ENCODE peak calls at places on chromosomes 13 and 19, in ten cellular contexts. P is brain microvascular endothelial cell, D is NCI-H1092, Z is fibroblast of pulmonary artery, C is AG08395, F is coronary artery, J is midbrain, E is dorsolateral prefrontal cortex, V is posterior cingulate gyrus, M is NCI-H82. H is an unnamed sample.

GRCh38 chr13:43799191-43799590 is 12.4 kb upstream of the ENOX1 start:
- DNase-seq in P (no peak), D (no peak), Z (no peak), C (no peak), F (no peak), J (no peak), E (no peak), V (no peak), M (peak; percentile 59), H (no peak)

GRCh38 chr13:20610006-20610405 is 43.0 kb downstream of the IFT88 start:
- DNase-seq in P (peak; percentile 12), D (no peak), Z (no peak), C (no peak), F (no peak), J (no peak), E (no peak), V (no peak), M (no peak), H (no peak)

GRCh38 chr13:73059460-73060250 is 850 bp downstream of the KLF5 start:
- DNase-seq in P (no peak), D (peak; percentile 54), Z (no peak), C (peak; percentile 22), F (no peak), J (no peak), E (no peak), V (no peak), M (peak; percentile 78), H (peak; percentile 55)

GRCh38 chr19:49393871-49394270 is 5.8 kb downstream of the KASH5 start:
- DNase-seq in P (no peak), D (no peak), Z (no peak), C (no peak), F (no peak), J (no peak), E (no peak), V (no peak), M (peak; percentile 53), H (no peak)

GRCh38 chr19:41801682-41802317 is 5.4 kb downstream of the CEACAM3 start:
- DNase-seq in P (no peak), D (no peak), Z (no peak), C (no peak), F (no peak), J (peak; percentile 1), E (no peak), V (no peak), M (no peak), H (no peak)

GRCh38 chr13:67416047-67416925 is 186.2 kb upstream of the PCDH9 start:
- DNase-seq in P (peak; percentile 43), D (no peak), Z (peak; percentile 63), C (peak; percentile 43), F (no peak), J (no peak), E (no peak), V (no peak), M (peak; percentile 80), H (peak; percentile 10)

GRCh38 chr13:60591348-60591747 is 194.3 kb downstream of the TDRD3 start:
- DNase-seq in P (peak; percentile 13), D (no peak), Z (peak; percentile 84), C (peak; percentile 69), F (no peak), J (no peak), E (no peak), V (no peak), M (no peak), H (no peak)

GRCh38 chr13:28981530-28981929 is 161.4 kb downstream of the MTUS2 start:
- DNase-seq in P (no peak), D (no peak), Z (no peak), C (no peak), F (peak; percentile 80), J (no peak), E (no peak), V (no peak), M (no peak), H (no peak)

GRCh38 chr13:75635101-75635620 is 969 bp upstream of the LMO7 start:
- DNase-seq in P (no peak), D (no peak), Z (no peak), C (no peak), F (no peak), J (no peak), E (no peak), V (no peak), M (peak; percentile 44), H (no peak)

GRCh38 chr19:33819875-33820781 is 23.5 kb downstream of the KCTD15 start:
- DNase-seq in P (peak; percentile 23), D (no peak), Z (peak; percentile 88), C (peak; percentile 85), F (peak; percentile 92), J (peak; percentile 22), E (no peak), V (no peak), M (peak; percentile 35), H (peak; percentile 95)

GRCh38 chr19:4229179-4229931 is at the start of gene EBI3:
- DNase-seq in P (peak; percentile 70), D (no peak), Z (peak; percentile 63), C (no peak), F (no peak), J (peak; percentile 6), E (no peak), V (no peak), M (peak; percentile 26), H (peak; percentile 66)

GRCh38 chr19:13155472-13156284 is 5.5 kb downstream of the IER2 start:
- DNase-seq in P (peak; percentile 70), D (no peak), Z (peak; percentile 90), C (peak; percentile 67), F (peak; percentile 93), J (no peak), E (no peak), V (no peak), M (peak; percentile 87), H (peak; percentile 76)

GRCh38 chr19:588093-588742 is 1.5 kb upstream of the HCN2 start:
- DNase-seq in P (peak; percentile 77), D (peak; percentile 95), Z (peak; percentile 74), C (peak; percentile 88), F (no peak), J (peak; percentile 93), E (peak; percentile 89), V (peak; percentile 82), M (peak; percentile 77), H (peak; percentile 82)

GRCh38 chr13:75485286-75486062 is 3.5 kb upstream of the TBC1D4 start:
- DNase-seq in P (no peak), D (no peak), Z (peak; percentile 59), C (peak; percentile 20), F (no peak), J (no peak), E (no peak), V (no peak), M (no peak), H (peak; percentile 56)

GRCh38 chr13:36146513-36147276 is 15.5 kb upstream of the DCLK1 start:
- DNase-seq in P (no peak), D (no peak), Z (peak; percentile 59), C (no peak), F (no peak), J (no peak), E (no peak), V (no peak), M (no peak), H (no peak)

GRCh38 chr19:45444318-45445041 is 20.8 kb upstream of the ERCC1 start:
- DNase-seq in P (peak; percentile 88), D (no peak), Z (peak; percentile 88), C (peak; percentile 89), F (peak; percentile 97), J (peak; percentile 87), E (peak; percentile 90), V (peak; percentile 82), M (peak; percentile 89), H (peak; percentile 92)

GRCh38 chr19:11180346-11180745 is 17.0 kb downstream of the KANK2 start:
- DNase-seq in P (no peak), D (no peak), Z (no peak), C (peak; percentile 52), F (no peak), J (no peak), E (no peak), V (no peak), M (no peak), H (no peak)

GRCh38 chr19:49861541-49862410 is 5.6 kb downstream of the PNKP start:
- DNase-seq in P (no peak), D (no peak), Z (no peak), C (no peak), F (no peak), J (no peak), E (no peak), V (no peak), M (no peak), H (no peak)